ENCODE peak calls at places on chromosomes 7 and 10, in five cellular contexts. V, Z, I, H and S are unnamed samples.

GRCh38 chr7:84200859-84201258 is 6.3 kb upstream of the SEMA3A start:
- ATAC-seq in I (peak), Z (no peak), H (no peak), V (no peak), S (no peak)

GRCh38 chr10:92990615-92991014 is 70.0 kb upstream of the CYP26C1 start:
- ATAC-seq in H (no peak), V (peak), I (peak), Z (no peak), S (no peak)

GRCh38 chr10:5816170-5816569 is 2.9 kb upstream of the GDI2 start:
- ATAC-seq in I (no peak), H (no peak), Z (no peak), V (no peak), S (no peak)

GRCh38 chr10:107442035-107442505 is 277.6 kb upstream of the SORCS1 start:
- ATAC-seq in V (no peak), H (no peak), I (peak), Z (no peak), S (no peak)

GRCh38 chr10:98090822-98091221 is 43.6 kb upstream of the R3HCC1L start:
- ATAC-seq in Z (no peak), I (no peak), H (no peak), V (no peak), S (no peak)

GRCh38 chr7:106421181-106421762 is 136.5 kb upstream of the NAMPT start:
- ATAC-seq in V (no peak), Z (no peak), H (no peak), I (peak), S (peak)

GRCh38 chr7:16921151-16921550 is 39.4 kb upstream of the AGR3 start:
- ATAC-seq in H (no peak), I (no peak), V (no peak), Z (no peak), S (no peak)

GRCh38 chr10:71575934-71576801 is 143.4 kb downstream of the C10orf105 start:
- ATAC-seq in V (no peak), Z (no peak), H (no peak), I (no peak), S (no peak)

GRCh38 chr7:131034166-131034881 is 293.4 kb upstream of the MKLN1 start:
- ATAC-seq in H (peak), Z (peak), I (no peak), V (no peak), S (no peak)

GRCh38 chr7:90267263-90267858 is 22.4 kb downstream of the CFAP69 start:
- ATAC-seq in Z (no peak), I (no peak), V (no peak), H (no peak), S (peak)

GRCh38 chr10:72235544-72236279 is 19.6 kb upstream of the ASCC1 start:
- ATAC-seq in H (no peak), I (no peak), V (no peak), Z (no peak), S (no peak)

GRCh38 chr10:113788604-113789083 is 37.2 kb downstream of the PLEKHS1 start:
- ATAC-seq in H (no peak), I (peak), Z (no peak), V (no peak), S (peak)

GRCh38 chr7:30504347-30505173 is at the start of gene GGCT:
- ATAC-seq in V (peak), Z (peak), I (peak), H (peak), S (peak)

GRCh38 chr10:132551808-132552130 is 14.2 kb downstream of the INPP5A start:
- ATAC-seq in H (peak), Z (peak), I (no peak), V (peak), S (no peak)

GRCh38 chr10:103660364-103661197 is 167.1 kb downstream of the NEURL1 start:
- ATAC-seq in I (peak), Z (peak), H (peak), V (peak), S (peak)